ENCODE peak calls at places on chromosomes 12 and 14, in seven cellular contexts. D is left ventricle myocardium inferior; K is endothelial cell of umbilical vein; T is brain microvascular endothelial cell; M is Calu3; V is stimulated activated CD8-positive, alpha-beta memory T cell treated with anti-CD3 and anti-CD28 coated beads, Interleukin-12 subunit alpha, Interleukin-12 subunit beta, amount 100 ng/mL, for 4 hours; N is LHCN-M2. S is an unnamed sample.

GRCh38 chr14:21268612-21269251 is 510 bp downstream of the HNRNPC start:
- DNase-seq in T (peak; percentile 39), N (peak; percentile 48), D (no peak), V (no peak), K (peak; percentile 53), M (peak; percentile 25), S (no peak)

GRCh38 chr12:132739600-132740312 is 21.9 kb downstream of the ANKLE2 start:
- DNase-seq in K (no peak), N (no peak), D (no peak), V (no peak), T (no peak), M (no peak), S (no peak)

GRCh38 chr12:109760031-109760929 is 46.7 kb downstream of the FAM222A start:
- DNase-seq in N (peak; percentile 23), T (no peak), M (peak; percentile 59), D (peak; percentile 66), V (no peak), K (no peak), S (no peak)

GRCh38 chr12:12983420-12984035 is 16.5 kb downstream of the HEBP1 start:
- DNase-seq in K (peak; percentile 78), D (no peak), V (no peak), N (peak; percentile 61), T (peak; percentile 49), M (peak; percentile 32), S (peak; percentile 46)

GRCh38 chr14:99118046-99118721 is 153.8 kb downstream of the BCL11B start:
- DNase-seq in N (no peak), M (no peak), T (no peak), D (no peak), V (no peak), K (no peak), S (no peak)

GRCh38 chr12:6332459-6332858 is 9.4 kb downstream of the TNFRSF1A start:
- DNase-seq in T (peak; percentile 85), N (peak; percentile 92), V (no peak), M (no peak), D (no peak), K (peak; percentile 50), S (no peak)

GRCh38 chr14:104895207-104895785 is 29.4 kb upstream of the PLD4 start:
- DNase-seq in M (no peak), K (no peak), D (peak; percentile 15), T (no peak), N (no peak), V (no peak), S (no peak)

GRCh38 chr12:52440821-52441319 is 6.7 kb upstream of the KRT75 start:
- DNase-seq in M (no peak), K (no peak), T (peak; percentile 41), V (no peak), D (no peak), N (no peak), S (no peak)

GRCh38 chr12:90611891-90612290 is 343.1 kb downstream of the CCER1 start:
- DNase-seq in K (no peak), T (no peak), M (no peak), N (no peak), D (no peak), V (no peak), S (no peak)

GRCh38 chr12:65025070-65025469 is 96.0 kb downstream of the WIF1 start:
- DNase-seq in V (no peak), K (no peak), D (no peak), N (no peak), T (no peak), M (no peak), S (no peak)

GRCh38 chr12:69563166-69563762 is 22.0 kb upstream of the CCT2 start:
- DNase-seq in V (no peak), T (no peak), N (peak; percentile 69), K (no peak), M (no peak), D (no peak), S (no peak)

GRCh38 chr12:111976291-111976690 is 36.7 kb downstream of the TMEM116 start:
- DNase-seq in N (no peak), M (no peak), T (no peak), V (no peak), D (no peak), K (no peak), S (no peak)

GRCh38 chr12:79690156-79690605 is 583 bp downstream of the PAWR start:
- DNase-seq in T (peak; percentile 24), K (no peak), N (peak; percentile 29), D (no peak), M (peak; percentile 55), V (no peak), S (no peak)

GRCh38 chr12:39605996-39606395 is 13.6 kb downstream of the ABCD2 start:
- DNase-seq in V (no peak), K (no peak), M (no peak), D (no peak), N (peak; percentile 60), T (peak; percentile 60), S (peak; percentile 26)

GRCh38 chr14:68404652-68405183 is 388.1 kb downstream of the ZFP36L1 start:
- DNase-seq in D (no peak), T (peak; percentile 51), N (no peak), V (no peak), K (no peak), M (no peak), S (no peak)

GRCh38 chr12:26318661-26319068 is 123.3 kb downstream of the SSPN start:
- DNase-seq in D (peak; percentile 51), T (peak; percentile 84), K (peak; percentile 44), N (peak; percentile 92), V (no peak), M (peak; percentile 35), S (peak; percentile 40)

GRCh38 chr14:46136456-46136855 is 515.1 kb downstream of the RPL10L start:
- DNase-seq in T (peak; percentile 11), D (no peak), V (no peak), K (peak; percentile 91), M (no peak), N (no peak), S (no peak)

GRCh38 chr12:40946612-40947194 is 241.4 kb upstream of the PDZRN4 start:
- DNase-seq in M (no peak), T (no peak), V (no peak), D (no peak), N (peak; percentile 10), K (peak; percentile 55), S (no peak)

GRCh38 chr12:105705235-105705634 is 374.7 kb downstream of the C12orf75 start:
- DNase-seq in T (no peak), K (no peak), M (no peak), V (no peak), N (no peak), D (no peak), S (no peak)

GRCh38 chr12:46946137-46946536 is 120.3 kb upstream of the SLC38A4 start:
- DNase-seq in K (no peak), N (peak; percentile 82), V (no peak), M (no peak), D (no peak), T (peak; percentile 53), S (no peak)

GRCh38 chr14:89292579-89293348 is 124.3 kb downstream of the FOXN3 start:
- DNase-seq in D (no peak), K (no peak), T (no peak), V (no peak), N (no peak), M (no peak), S (no peak)

GRCh38 chr14:93543766-93544165 is 113.0 kb downstream of the UNC79 start:
- DNase-seq in T (no peak), V (no peak), K (peak; percentile 23), M (no peak), N (peak; percentile 27), D (no peak), S (no peak)

GRCh38 chr14:30559638-30560071 is 697 bp downstream of the G2E3 start:
- DNase-seq in D (no peak), N (peak; percentile 73), M (no peak), K (peak; percentile 53), V (no peak), T (peak; percentile 34), S (no peak)

GRCh38 chr14:51548187-51548586 is 103.5 kb upstream of the FRMD6 start:
- DNase-seq in M (no peak), D (no peak), K (no peak), N (no peak), T (no peak), V (no peak), S (no peak)

GRCh38 chr14:101598159-101598558 is 36.9 kb downstream of the DIO3 start:
- DNase-seq in K (no peak), D (peak; percentile 12), T (no peak), N (no peak), M (no peak), V (no peak), S (no peak)

GRCh38 chr12:89962648-89963047 is 254.0 kb upstream of the ATP2B1 start:
- DNase-seq in V (no peak), M (peak; percentile 50), T (no peak), N (no peak), D (no peak), K (peak; percentile 31), S (no peak)

GRCh38 chr12:93783827-93784226 is 106.7 kb downstream of the CRADD start:
- DNase-seq in V (no peak), M (no peak), D (no peak), T (no peak), N (no peak), K (peak; percentile 8), S (no peak)

GRCh38 chr14:29054119-29054518 is 287.5 kb downstream of the FOXG1 start:
- DNase-seq in M (no peak), T (no peak), D (no peak), K (no peak), N (peak; percentile 16), V (no peak), S (no peak)

GRCh38 chr12:177336-177979 is 36.5 kb downstream of the SLC6A12 start:
- DNase-seq in V (no peak), M (no peak), N (no peak), K (no peak), T (no peak), D (no peak), S (no peak)

GRCh38 chr14:73823339-73823885 is 28.2 kb upstream of the PTGR2 start:
- DNase-seq in M (no peak), T (no peak), V (no peak), D (no peak), K (no peak), N (no peak), S (no peak)

GRCh38 chr12:28987538-28988383 is 161.3 kb upstream of the FAR2 start:
- DNase-seq in N (no peak), M (no peak), K (no peak), D (no peak), T (no peak), V (no peak), S (no peak)

GRCh38 chr12:559208-559905 is 99.6 kb downstream of the B4GALNT3 start:
- DNase-seq in M (no peak), D (no peak), K (no peak), V (no peak), T (no peak), N (no peak), S (no peak)

GRCh38 chr14:61438860-61439765 is 117.7 kb downstream of the PRKCH start:
- DNase-seq in D (peak; percentile 25), V (no peak), N (peak; percentile 44), K (peak; percentile 91), M (peak; percentile 57), T (peak; percentile 58), S (peak; percentile 42)

GRCh38 chr12:54463034-54463433 is 10.4 kb downstream of the GTSF1 start:
- DNase-seq in K (no peak), V (no peak), T (peak; percentile 38), D (peak; percentile 29), M (no peak), N (peak; percentile 85), S (no peak)

GRCh38 chr14:92846162-92846897 is 52.2 kb downstream of the GOLGA5 start:
- DNase-seq in T (peak; percentile 84), M (no peak), D (no peak), N (peak; percentile 76), V (no peak), K (peak; percentile 73), S (no peak)

GRCh38 chr14:20630340-20631022 is 11.0 kb downstream of the OR6S1 start:
- DNase-seq in M (peak; percentile 60), D (no peak), V (no peak), N (peak; percentile 45), T (peak; percentile 70), K (peak; percentile 28), S (no peak)

GRCh38 chr12:128940974-128941373 is 87.7 kb downstream of the GLT1D1 start:
- DNase-seq in T (no peak), K (no peak), V (no peak), M (no peak), N (no peak), D (no peak), S (no peak)

S was measured in HS-27A.